ENCODE peak calls at places on chromosomes 12 and 14, in ten cellular contexts. K, T, D, H, L, U, M, N, O and Y are unnamed samples.

GRCh38 chr14:50928002-50928635 is 16.2 kb downstream of the PYGL start:
- DNase-seq in K (no peak), T (no peak), O (peak; percentile 48), M (no peak), H (peak; percentile 75), L (peak; percentile 63), N (no peak), D (peak; percentile 40), U (no peak), Y (no peak)

GRCh38 chr14:53109028-53109687 is 44.0 kb downstream of the DDHD1 start:
- DNase-seq in K (no peak), H (peak; percentile 47), O (peak; percentile 56), T (peak; percentile 9), L (no peak), D (peak; percentile 75), N (no peak), U (no peak), M (no peak), Y (peak; percentile 53)

GRCh38 chr12:49662998-49663843 is 39.9 kb downstream of the PRPF40B start:
- DNase-seq in O (peak; percentile 89), K (no peak), M (peak; percentile 90), H (peak; percentile 91), N (peak; percentile 91), D (no peak), T (peak; percentile 74), L (peak; percentile 82), U (no peak), Y (peak; percentile 86)

GRCh38 chr12:68207276-68207675 is 18.3 kb downstream of the IL26 start:
- DNase-seq in L (no peak), O (no peak), H (no peak), K (peak; percentile 20), U (peak; percentile 93), T (no peak), M (no peak), D (no peak), N (no peak), Y (no peak)

GRCh38 chr14:22296722-22297121 is 292.3 kb downstream of the DAD1 start:
- DNase-seq in T (no peak), M (peak; percentile 53), U (no peak), O (no peak), K (no peak), N (no peak), H (peak; percentile 34), L (peak; percentile 74), D (no peak), Y (no peak)

GRCh38 chr12:19946549-19946948 is 421.8 kb upstream of the PDE3A start:
- DNase-seq in L (peak; percentile 92), T (no peak), K (peak; percentile 83), D (no peak), O (no peak), M (no peak), H (peak; percentile 99), U (no peak), N (peak; percentile 88), Y (no peak)

GRCh38 chr14:68656452-68656851 is 136.4 kb downstream of the ZFP36L1 start:
- DNase-seq in T (no peak), K (no peak), U (no peak), L (no peak), N (no peak), M (no peak), D (no peak), O (no peak), H (no peak), Y (no peak)

GRCh38 chr12:53236443-53237111 is 4.6 kb upstream of the RARG start:
- DNase-seq in H (no peak), L (no peak), N (no peak), M (no peak), U (no peak), T (peak; percentile 31), K (no peak), O (no peak), D (no peak), Y (peak; percentile 57)

GRCh38 chr14:93732524-93732923 is 55.8 kb downstream of the PRIMA1 start:
- DNase-seq in O (no peak), K (no peak), H (no peak), U (no peak), D (no peak), M (no peak), T (no peak), N (no peak), L (no peak), Y (no peak)

GRCh38 chr12:79934309-79935020 is 432 bp downstream of the PPP1R12A start:
- DNase-seq in N (no peak), K (no peak), H (peak; percentile 55), M (peak; percentile 88), T (peak; percentile 18), U (peak; percentile 17), D (peak; percentile 86), L (no peak), O (peak; percentile 15), Y (peak; percentile 25)

GRCh38 chr12:26239508-26240328 is 44.3 kb downstream of the SSPN start:
- DNase-seq in K (no peak), M (no peak), D (no peak), L (peak; percentile 99), H (peak; percentile 94), N (no peak), T (no peak), U (no peak), O (no peak), Y (no peak)

GRCh38 chr14:106840258-106840657 is 1313.9 kb downstream of the TMEM121 start:
- DNase-seq in K (no peak), H (no peak), D (no peak), T (no peak), M (no peak), L (no peak), U (peak; percentile 30), O (no peak), N (no peak), Y (peak; percentile 49)

GRCh38 chr14:54617467-54617866 is 50.5 kb downstream of the SAMD4A start:
- DNase-seq in O (no peak), T (no peak), K (no peak), D (no peak), H (peak; percentile 72), N (no peak), U (no peak), M (no peak), L (no peak), Y (no peak)

GRCh38 chr12:7869137-7869536 is 3.6 kb downstream of the SLC2A14 start:
- DNase-seq in H (no peak), U (no peak), D (peak; percentile 41), T (no peak), N (no peak), M (no peak), O (no peak), K (no peak), L (no peak), Y (no peak)

GRCh38 chr14:54815016-54815415 is 87.6 kb downstream of the GCH1 start:
- DNase-seq in K (no peak), N (peak; percentile 33), H (peak; percentile 41), O (no peak), M (peak; percentile 67), U (no peak), T (no peak), L (peak; percentile 13), D (no peak), Y (no peak)

GRCh38 chr14:90578283-90578985 is 181.6 kb downstream of the CALM1 start:
- DNase-seq in H (no peak), K (peak; percentile 23), L (no peak), O (no peak), M (no peak), N (no peak), U (no peak), T (no peak), D (no peak), Y (no peak)